ENCODE peak calls at places on chromosomes 5 and 9, in eight cellular contexts. P is ovary, D is prostate gland, E is mucosa of descending colon, N is thoracic aorta, U is neural progenitor cell, B is OCI-LY7, O is heart left ventricle. Q is an unnamed sample.
A peak's percentile ranks its signal among the peaks of the same experiment; 100 is the strongest.

GRCh38 chr5:74767579-74767913 is 497 bp downstream of the NSA2 start:
- DNase-seq in P (no peak), D (peak; percentile 4), E (no peak), N (no peak), U (peak; percentile 63), B (peak; percentile 59), O (no peak), Q (no peak)

GRCh38 chr9:127555830-127556820 is 56.0 kb upstream of the STXBP1 start:
- DNase-seq in P (peak; percentile 81), D (peak; percentile 77), E (peak; percentile 84), N (peak; percentile 87), U (no peak), B (no peak), O (no peak), Q (peak; percentile 98)

GRCh38 chr5:124634820-124635323 is 111.6 kb downstream of the ZNF608 start:
- DNase-seq in P (no peak), D (no peak), E (no peak), N (no peak), U (no peak), B (no peak), O (no peak), Q (no peak)

GRCh38 chr5:2262620-2263019 is 379.9 kb upstream of the IRX4 start:
- DNase-seq in P (no peak), D (no peak), E (no peak), N (no peak), U (no peak), B (no peak), O (no peak), Q (peak; percentile 57)

GRCh38 chr5:65157906-65158603 is 323.7 kb downstream of the ADAMTS6 start:
- DNase-seq in P (no peak), D (no peak), E (no peak), N (no peak), U (no peak), B (no peak), O (no peak), Q (no peak)

GRCh38 chr9:130905902-130906726 is 9.5 kb upstream of the QRFP start:
- DNase-seq in P (no peak), D (no peak), E (no peak), N (no peak), U (no peak), B (no peak), O (no peak), Q (no peak)

GRCh38 chr5:26761040-26761439 is 277.3 kb downstream of the CDH9 start:
- DNase-seq in P (no peak), D (no peak), E (no peak), N (no peak), U (no peak), B (no peak), O (no peak), Q (no peak)

GRCh38 chr9:36457836-36458429 is 57.9 kb upstream of the RNF38 start:
- DNase-seq in P (no peak), D (no peak), E (no peak), N (no peak), U (no peak), B (no peak), O (no peak), Q (no peak)

GRCh38 chr5:59238126-59238902 is 655.2 kb downstream of the PDE4D start:
- DNase-seq in P (no peak), D (no peak), E (no peak), N (no peak), U (no peak), B (no peak), O (no peak), Q (no peak)

GRCh38 chr9:96025995-96026572 is 150.6 kb downstream of the ERCC6L2 start:
- DNase-seq in P (no peak), D (no peak), E (peak; percentile 50), N (no peak), U (peak; percentile 79), B (no peak), O (no peak), Q (no peak)

GRCh38 chr9:27548055-27548741 is 18.6 kb upstream of the MOB3B start:
- DNase-seq in P (no peak), D (no peak), E (no peak), N (no peak), U (peak; percentile 62), B (peak; percentile 18), O (no peak), Q (no peak)

GRCh38 chr9:98231770-98232478 is 23.5 kb downstream of the TBC1D2 start:
- DNase-seq in P (no peak), D (no peak), E (no peak), N (no peak), U (no peak), B (peak; percentile 19), O (no peak), Q (no peak)

GRCh38 chr9:90880669-90881068 is 79.0 kb downstream of the SYK start:
- DNase-seq in P (no peak), D (no peak), E (no peak), N (no peak), U (no peak), B (peak; percentile 85), O (no peak), Q (no peak)

GRCh38 chr5:157252741-157253465 is 13.0 kb upstream of the CYFIP2 start:
- DNase-seq in P (no peak), D (no peak), E (no peak), N (no peak), U (no peak), B (peak; percentile 77), O (no peak), Q (no peak)

GRCh38 chr5:147803941-147804717 is 21.6 kb upstream of the JAKMIP2 start:
- DNase-seq in P (no peak), D (no peak), E (no peak), N (no peak), U (no peak), B (peak; percentile 29), O (no peak), Q (no peak)

GRCh38 chr9:72894342-72894741 is 58.5 kb downstream of the ALDH1A1 start:
- DNase-seq in P (no peak), D (no peak), E (no peak), N (no peak), U (peak; percentile 82), B (no peak), O (no peak), Q (no peak)

GRCh38 chr5:176691524-176691923 is 44.2 kb downstream of the TSPAN17 start:
- DNase-seq in P (no peak), D (no peak), E (no peak), N (no peak), U (no peak), B (no peak), O (no peak), Q (no peak)

GRCh38 chr5:14851067-14851422 is 20.5 kb downstream of the ANKH start:
- DNase-seq in P (no peak), D (no peak), E (no peak), N (no peak), U (peak; percentile 44), B (no peak), O (no peak), Q (no peak)
- H3K4me3 ChIP-seq in P (no peak overlapping the region), D (no peak overlapping the region), E (no peak overlapping the region), N (no peak overlapping the region), U (no peak overlapping the region), B (no peak overlapping the region), O (no peak overlapping the region), Q (no peak overlapping the region)

GRCh38 chr5:150139334-150139733 is 16.3 kb downstream of the PDGFRB start:
- DNase-seq in P (no peak), D (no peak), E (no peak), N (no peak), U (no peak), B (no peak), O (no peak), Q (no peak)
- TF ChIP-seq CTCF in P (no peak), D (no peak), E (no peak), N (no peak), U (no peak), B (no peak), O (no peak), Q (no peak)

DNA sequence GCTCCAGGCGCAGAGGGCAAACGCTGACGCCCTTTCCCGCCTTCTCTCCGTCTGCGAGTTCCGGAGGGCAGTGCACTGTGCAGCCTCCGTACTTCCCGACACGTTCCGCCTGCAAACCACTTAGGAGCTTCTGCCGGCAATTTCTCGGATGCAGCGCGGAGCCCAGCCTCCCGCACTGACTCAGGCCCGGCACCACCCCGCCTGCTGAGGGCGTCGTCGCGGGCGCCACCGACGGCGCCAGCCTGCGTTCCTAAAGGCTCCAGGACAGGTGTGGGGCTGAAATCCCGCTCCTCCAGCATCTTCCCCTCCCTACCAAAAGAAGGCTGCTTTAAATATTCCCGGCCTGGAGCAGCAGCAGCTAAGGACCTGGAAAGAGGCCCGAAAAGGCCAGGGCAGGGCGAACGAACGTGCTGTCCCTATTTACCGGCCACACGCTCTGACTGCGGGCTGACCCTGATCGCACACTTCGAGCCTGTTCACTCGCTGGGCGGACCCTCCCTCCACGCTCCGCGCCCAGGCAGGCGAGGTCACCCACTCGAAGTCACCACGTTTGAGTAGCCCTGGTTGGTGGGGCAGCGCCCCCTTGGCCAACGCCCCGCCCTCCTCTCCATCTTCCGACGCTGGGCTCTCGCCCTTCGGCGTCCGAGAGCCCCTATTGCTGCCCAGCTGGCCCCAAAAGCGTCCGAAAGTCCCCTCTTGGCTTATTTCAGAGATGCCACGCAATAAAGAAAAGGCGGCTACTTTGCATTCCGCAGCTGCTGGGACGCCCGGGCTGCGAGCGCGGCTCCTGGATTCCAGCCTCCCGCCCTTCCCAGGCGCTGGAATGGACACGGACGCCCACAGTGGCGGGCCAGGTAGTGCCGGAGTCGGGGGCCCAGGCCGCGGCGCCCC is 9.6 kb upstream of the TRIM36 start:
- DNase-seq in P (no peak), D (no peak), E (peak; percentile 67), N (no peak), U (peak; percentile 77), B (no peak), O (peak; percentile 48), Q (no peak)
- H3K4me1 ChIP-seq in P (peaks cover 3% of the 10 kb centered on the region), D (no peaks in the 10 kb centered on the region), E (peaks cover 10% of the 10 kb centered on the region), N (peaks cover 6% of the 10 kb centered on the region), U (peaks cover 9% of the 10 kb centered on the region), B (peaks cover 5% of the 10 kb centered on the region), O (peaks cover 15% of the 10 kb centered on the region), Q (peaks cover 3% of the 10 kb centered on the region)

DNA sequence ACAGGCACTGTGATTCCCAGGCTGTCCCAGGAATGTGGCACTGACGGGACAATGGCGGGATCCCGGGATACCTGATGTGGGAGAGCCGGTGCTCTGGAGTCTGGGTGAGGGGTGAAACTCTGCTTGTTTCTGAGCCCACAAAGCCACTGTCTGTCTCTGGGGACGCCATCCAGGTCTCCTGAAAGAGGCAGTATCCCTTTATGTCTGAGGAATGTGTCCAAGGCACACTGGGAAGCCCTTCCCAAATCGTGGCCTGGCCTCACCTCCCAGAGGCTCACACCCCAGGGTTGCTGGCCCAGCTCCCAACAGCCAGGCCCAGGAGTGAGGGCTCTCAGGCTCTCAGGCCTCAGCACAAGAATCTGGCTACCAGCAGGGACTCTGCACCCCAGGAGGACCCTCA is 27.1 kb downstream of the ORM2 start:
- DNase-seq in P (no peak), D (no peak), E (no peak), N (no peak), U (no peak), B (no peak), O (no peak), Q (no peak)
- H3K4me3 ChIP-seq in P (no peak overlapping the region), D (no peak overlapping the region), E (no peak overlapping the region), N (no peak overlapping the region), U (no peak overlapping the region), B (no peak overlapping the region), O (no peak overlapping the region), Q (no peak overlapping the region)

Q was measured in RWPE2.